ENCODE peak calls at places on chromosomes 16 and 17, in eight cellular contexts. T is SK-N-SH, E is GM23248, P is hepatocyte, H is Karpas-422, L is GM23338, D is OCI-LY7, U is PC-3. Z is an unnamed sample.
A peak's percentile ranks its signal among the peaks of the same experiment; 100 is the strongest.

GRCh38 chr16:12951392-12951791 is 50.0 kb downstream of the SHISA9 start:
- DNase-seq in P (no peak), U (no peak), T (no peak), E (no peak), L (peak; percentile 38), D (peak; percentile 5), H (no peak), Z (no peak)

GRCh38 chr16:30567991-30568638 is 3.4 kb downstream of the ZNF688 start:
- DNase-seq in H (no peak), T (no peak), P (peak; percentile 62), U (peak; percentile 87), L (no peak), E (peak; percentile 60), D (peak; percentile 66), Z (no peak)

GRCh38 chr16:695355-696089 is 5.3 kb upstream of the WDR24 start:
- DNase-seq in E (peak; percentile 58), U (peak; percentile 62), T (no peak), P (no peak), H (peak; percentile 87), L (peak; percentile 77), D (no peak), Z (peak; percentile 72)

GRCh38 chr16:8996891-8997290 is 33.2 kb upstream of the USP7 start:
- DNase-seq in L (peak; percentile 54), T (peak; percentile 52), U (no peak), D (no peak), H (peak; percentile 65), E (no peak), P (no peak), Z (no peak)

GRCh38 chr17:18257747-18258355 is 687 bp downstream of the FLII start:
- DNase-seq in U (peak; percentile 79), L (peak; percentile 75), T (peak; percentile 93), D (peak; percentile 58), H (peak; percentile 75), P (peak; percentile 79), E (peak; percentile 94), Z (peak; percentile 88)

GRCh38 chr16:85387171-85387507 is 226.0 kb upstream of the GSE1 start:
- DNase-seq in P (no peak), E (no peak), H (no peak), L (no peak), U (no peak), T (no peak), D (no peak), Z (no peak)

GRCh38 chr16:1767116-1767994 is 4.0 kb downstream of the NME3 start:
- DNase-seq in P (no peak), E (no peak), T (no peak), U (no peak), L (no peak), H (no peak), D (no peak), Z (no peak)

GRCh38 chr16:4239020-4239419 is 2.9 kb downstream of the SRL start:
- DNase-seq in H (no peak), E (no peak), T (peak; percentile 60), U (no peak), L (no peak), P (no peak), D (no peak), Z (no peak)

GRCh38 chr16:82655720-82656500 is 29.1 kb downstream of the CDH13 start:
- DNase-seq in D (no peak), P (no peak), U (no peak), L (no peak), T (no peak), E (no peak), H (no peak), Z (no peak)

GRCh38 chr17:81229666-81229920 is 6.8 kb upstream of the CEP131 start:
- DNase-seq in U (no peak), D (no peak), T (no peak), H (no peak), E (no peak), P (no peak), L (no peak), Z (no peak)

GRCh38 chr16:35298460-35299243 is 1839.2 kb downstream of the TP53TG3F start:
- DNase-seq in D (no peak), T (no peak), H (no peak), L (no peak), U (no peak), E (no peak), P (no peak), Z (no peak)

GRCh38 chr17:31678431-31678830 is 180.6 kb downstream of the COPRS start:
- DNase-seq in U (peak; percentile 39), D (no peak), E (peak; percentile 50), L (no peak), H (no peak), T (no peak), P (no peak), Z (peak; percentile 25)

GRCh38 chr17:38739305-38739704 is 8.8 kb downstream of the PCGF2 start:
- DNase-seq in E (no peak), L (no peak), U (no peak), H (no peak), P (no peak), T (no peak), D (no peak), Z (no peak)

GRCh38 chr16:84514874-84515835 is 10.7 kb upstream of the MEAK7 start:
- DNase-seq in E (no peak), T (no peak), U (no peak), P (peak; percentile 45), D (peak; percentile 76), L (no peak), H (peak; percentile 86), Z (peak; percentile 55)

GRCh38 chr17:56681561-56682266 is 88.2 kb downstream of the NOG start:
- DNase-seq in T (no peak), U (peak; percentile 90), E (peak; percentile 90), H (no peak), P (peak; percentile 16), D (no peak), L (no peak), Z (peak; percentile 99)

GRCh38 chr17:82687375-82687861 is 11.1 kb downstream of the RAB40B start:
- DNase-seq in L (no peak), D (no peak), H (no peak), T (no peak), E (no peak), U (no peak), P (no peak), Z (no peak)

GRCh38 chr16:46974352-46974751 is 878 bp upstream of the DNAJA2 start:
- DNase-seq in H (peak; percentile 78), P (no peak), L (peak; percentile 17), T (peak; percentile 57), D (peak; percentile 70), E (peak; percentile 51), U (no peak), Z (no peak)

GRCh38 chr16:8675183-8676159 is 1.1 kb downstream of the ABAT start:
- DNase-seq in P (peak; percentile 37), T (peak; percentile 77), E (peak; percentile 14), U (no peak), H (no peak), L (no peak), D (no peak), Z (no peak)

GRCh38 chr17:43909537-43910231 is 2.3 kb upstream of the MPP2 start:
- DNase-seq in U (no peak), P (no peak), T (no peak), E (no peak), D (no peak), H (no peak), L (no peak), Z (no peak)

GRCh38 chr16:88461291-88462269 is 8.5 kb downstream of the ZFPM1 start:
- DNase-seq in L (peak; percentile 82), P (peak; percentile 69), E (no peak), H (no peak), D (no peak), T (no peak), U (no peak), Z (no peak)
- H3K4me2 ChIP-seq in L (peak overlapping the region; percentile 62), P (peak overlapping the region; percentile 64), E (no peak overlapping the region), H (no peak overlapping the region), D (no peak overlapping the region), T (no peak overlapping the region), U (no peak overlapping the region), Z (no peak overlapping the region)

GRCh38 chr16:10729649-10730048 is 14.0 kb upstream of the NUBP1 start:
- DNase-seq in P (no peak), L (peak; percentile 35), H (no peak), E (peak; percentile 67), T (no peak), U (peak; percentile 89), D (no peak), Z (peak; percentile 87)
- H2AFZ ChIP-seq in P (no peak overlapping the region), L (no peak overlapping the region), H (no peak overlapping the region), E (no peak overlapping the region), T (no peak overlapping the region), U (peak overlapping the region; percentile 71), D (no peak overlapping the region), Z (peak overlapping the region; percentile 41)

GRCh38 chr16:68596266-68596665 is 48.8 kb upstream of the CDH3 start:
- DNase-seq in U (no peak), E (no peak), P (no peak), D (no peak), H (no peak), L (no peak), T (no peak), Z (no peak)
- H3K9me2 ChIP-seq in U (no peaks in the 10 kb centered on the region), E (no peaks in the 10 kb centered on the region), P (no peaks in the 10 kb centered on the region), D (no peaks in the 10 kb centered on the region), H (no peaks in the 10 kb centered on the region), L (no peaks in the 10 kb centered on the region), T (no peaks in the 10 kb centered on the region), Z (no peaks in the 10 kb centered on the region)

GRCh38 chr17:14780116-14780515 is 479.2 kb downstream of the HS3ST3B1 start:
- DNase-seq in T (no peak), D (no peak), U (no peak), P (no peak), H (no peak), E (no peak), L (peak; percentile 17), Z (no peak)
- H3K4me2 ChIP-seq in T (no peak overlapping the region), D (no peak overlapping the region), U (no peak overlapping the region), P (no peak overlapping the region), H (no peak overlapping the region), E (no peak overlapping the region), L (peak overlapping the region; percentile 48), Z (no peak overlapping the region)

Z was measured in PC-9.